ENCODE peak calls at places on chromosomes 6 and 20, in six cellular contexts. One of them, this sample, is unnamed.

GRCh38 chr6:12208190-12208589 is 82.0 kb upstream of the EDN1 start:
- DNase-seq in NCI-H82: no peak
- DNase-seq in hippocampal formation: no peak
- DNase-seq in cardiac muscle cell: no peak
- DNase-seq in fibroblast of lung: no peak
- DNase-seq in pons: no peak
- DNase-seq in this sample: peak

GRCh38 chr20:33701629-33702450 is 15.7 kb upstream of the E2F1 start:
- DNase-seq in NCI-H82: no peak
- DNase-seq in hippocampal formation: no peak
- DNase-seq in cardiac muscle cell: no peak
- DNase-seq in fibroblast of lung: no peak
- DNase-seq in pons: no peak
- DNase-seq in this sample: no peak

GRCh38 chr6:116314218-116314617 is 34.5 kb upstream of the TSPYL1 start:
- DNase-seq in NCI-H82: no peak
- DNase-seq in hippocampal formation: no peak
- DNase-seq in cardiac muscle cell: no peak
- DNase-seq in fibroblast of lung: no peak
- DNase-seq in pons: no peak
- DNase-seq in this sample: no peak

GRCh38 chr6:116714296-116714695 is 33.3 kb downstream of the KPNA5 start:
- DNase-seq in NCI-H82: no peak
- DNase-seq in hippocampal formation: no peak
- DNase-seq in cardiac muscle cell: no peak
- DNase-seq in fibroblast of lung: no peak
- DNase-seq in pons: no peak
- DNase-seq in this sample: no peak

GRCh38 chr20:44762466-44763140 is 16.9 kb downstream of the KCNK15 start:
- DNase-seq in NCI-H82: peak
- DNase-seq in hippocampal formation: no peak
- DNase-seq in cardiac muscle cell: no peak
- DNase-seq in fibroblast of lung: no peak
- DNase-seq in pons: no peak
- DNase-seq in this sample: no peak

GRCh38 chr6:139764498-139764986 is 390.1 kb upstream of the CITED2 start:
- DNase-seq in NCI-H82: no peak
- DNase-seq in hippocampal formation: peak
- DNase-seq in cardiac muscle cell: peak
- DNase-seq in fibroblast of lung: peak
- DNase-seq in pons: peak
- DNase-seq in this sample: peak

GRCh38 chr6:73285674-73286283 is 22.8 kb upstream of the KHDC1 start:
- DNase-seq in NCI-H82: peak
- DNase-seq in hippocampal formation: no peak
- DNase-seq in cardiac muscle cell: peak
- DNase-seq in fibroblast of lung: peak
- DNase-seq in pons: peak
- DNase-seq in this sample: peak

GRCh38 chr20:61808497-61808896 is 257.2 kb downstream of the TAF4 start:
- DNase-seq in NCI-H82: no peak
- DNase-seq in hippocampal formation: no peak
- DNase-seq in cardiac muscle cell: no peak
- DNase-seq in fibroblast of lung: no peak
- DNase-seq in pons: no peak
- DNase-seq in this sample: no peak

GRCh38 chr6:47247227-47247797 is 62.4 kb downstream of the TNFRSF21 start:
- DNase-seq in NCI-H82: peak
- DNase-seq in hippocampal formation: no peak
- DNase-seq in cardiac muscle cell: peak
- DNase-seq in fibroblast of lung: peak
- DNase-seq in pons: peak
- DNase-seq in this sample: no peak

GRCh38 chr6:133017581-133017980 is 203.2 kb downstream of the RPS12 start:
- DNase-seq in NCI-H82: no peak
- DNase-seq in hippocampal formation: no peak
- DNase-seq in cardiac muscle cell: no peak
- DNase-seq in fibroblast of lung: peak
- DNase-seq in pons: no peak
- DNase-seq in this sample: no peak

GRCh38 chr6:89454300-89454699 is 21.3 kb downstream of the ANKRD6 start:
- DNase-seq in NCI-H82: no peak
- DNase-seq in hippocampal formation: no peak
- DNase-seq in cardiac muscle cell: no peak
- DNase-seq in fibroblast of lung: no peak
- DNase-seq in pons: no peak
- DNase-seq in this sample: no peak

GRCh38 chr20:57231161-57231560 is 35.3 kb downstream of the BMP7 start:
- DNase-seq in NCI-H82: no peak
- DNase-seq in hippocampal formation: no peak
- DNase-seq in cardiac muscle cell: no peak
- DNase-seq in fibroblast of lung: no peak
- DNase-seq in pons: no peak
- DNase-seq in this sample: no peak

GRCh38 chr6:3334579-3334978 is 75.8 kb downstream of the PSMG4 start:
- DNase-seq in NCI-H82: peak
- DNase-seq in hippocampal formation: peak
- DNase-seq in cardiac muscle cell: peak
- DNase-seq in fibroblast of lung: no peak
- DNase-seq in pons: no peak
- DNase-seq in this sample: no peak

GRCh38 chr6:71531841-71532240 is 243.2 kb downstream of the OGFRL1 start:
- DNase-seq in NCI-H82: no peak
- DNase-seq in hippocampal formation: no peak
- DNase-seq in cardiac muscle cell: no peak
- DNase-seq in fibroblast of lung: no peak
- DNase-seq in pons: no peak
- DNase-seq in this sample: no peak

GRCh38 chr6:161536141-161536735 is 262.4 kb upstream of the AGPAT4 start:
- DNase-seq in NCI-H82: no peak
- DNase-seq in hippocampal formation: no peak
- DNase-seq in cardiac muscle cell: no peak
- DNase-seq in fibroblast of lung: no peak
- DNase-seq in pons: no peak
- DNase-seq in this sample: peak

GRCh38 chr20:60055740-60056139 is 97.5 kb downstream of the CDH26 start:
- DNase-seq in NCI-H82: no peak
- DNase-seq in hippocampal formation: peak
- DNase-seq in cardiac muscle cell: no peak
- DNase-seq in fibroblast of lung: no peak
- DNase-seq in pons: peak
- DNase-seq in this sample: no peak

GRCh38 chr6:38176797-38177751 is 357.5 kb downstream of the ZFAND3 start:
- DNase-seq in NCI-H82: peak
- DNase-seq in hippocampal formation: no peak
- DNase-seq in cardiac muscle cell: no peak
- DNase-seq in fibroblast of lung: no peak
- DNase-seq in pons: no peak
- DNase-seq in this sample: no peak